ENCODE peak calls at places on chromosomes 7 and 10, in six cellular contexts. One of them, this sample, is unnamed.

GRCh38 chr10:23702977-23703414 is 264.1 kb downstream of the OTUD1 start:
- DNase-seq in lower lobe of right lung: peak; percentile 52
- DNase-seq in upper lobe of right lung: peak; percentile 64
- DNase-seq in AG04450: peak; percentile 1
- DNase-seq in NB4: peak; percentile 75
- DNase-seq in pancreas: peak; percentile 73
- DNase-seq in this sample: no peak

GRCh38 chr7:112154690-112155089 is 51.5 kb downstream of the DOCK4 start:
- DNase-seq in lower lobe of right lung: no peak
- DNase-seq in upper lobe of right lung: no peak
- DNase-seq in AG04450: no peak
- DNase-seq in NB4: no peak
- DNase-seq in pancreas: no peak
- DNase-seq in this sample: no peak

GRCh38 chr7:23712368-23713284 is 2.6 kb downstream of the STK31 start:
- DNase-seq in lower lobe of right lung: no peak
- DNase-seq in upper lobe of right lung: no peak
- DNase-seq in AG04450: peak; percentile 29
- DNase-seq in NB4: peak; percentile 65
- DNase-seq in pancreas: no peak
- DNase-seq in this sample: no peak

GRCh38 chr10:64159910-64160872 is 639.0 kb downstream of the REEP3 start:
- DNase-seq in lower lobe of right lung: no peak
- DNase-seq in upper lobe of right lung: no peak
- DNase-seq in AG04450: no peak
- DNase-seq in NB4: no peak
- DNase-seq in pancreas: peak; percentile 8
- DNase-seq in this sample: no peak

GRCh38 chr7:81183326-81183725 is 264.5 kb upstream of the SEMA3C start:
- DNase-seq in lower lobe of right lung: no peak
- DNase-seq in upper lobe of right lung: no peak
- DNase-seq in AG04450: no peak
- DNase-seq in NB4: no peak
- DNase-seq in pancreas: no peak
- DNase-seq in this sample: no peak

GRCh38 chr7:111561659-111561908 is 708 bp downstream of the IMMP2L start:
- DNase-seq in lower lobe of right lung: no peak
- DNase-seq in upper lobe of right lung: no peak
- DNase-seq in AG04450: no peak
- DNase-seq in NB4: no peak
- DNase-seq in pancreas: no peak
- DNase-seq in this sample: no peak

GRCh38 chr10:124566222-124566888 is 104.7 kb downstream of the LHPP start:
- DNase-seq in lower lobe of right lung: peak; percentile 20
- DNase-seq in upper lobe of right lung: peak; percentile 35
- DNase-seq in AG04450: no peak
- DNase-seq in NB4: no peak
- DNase-seq in pancreas: no peak
- DNase-seq in this sample: no peak

GRCh38 chr7:6252310-6252709 is 20.1 kb downstream of the CYTH3 start:
- DNase-seq in lower lobe of right lung: no peak
- DNase-seq in upper lobe of right lung: no peak
- DNase-seq in AG04450: no peak
- DNase-seq in NB4: no peak
- DNase-seq in pancreas: no peak
- DNase-seq in this sample: no peak

GRCh38 chr10:72248477-72249151 is 25.1 kb upstream of the DDIT4 start:
- DNase-seq in lower lobe of right lung: peak; percentile 87
- DNase-seq in upper lobe of right lung: peak; percentile 87
- DNase-seq in AG04450: no peak
- DNase-seq in NB4: peak; percentile 77
- DNase-seq in pancreas: peak; percentile 80
- DNase-seq in this sample: no peak

GRCh38 chr10:132094581-132095234 is 29.0 kb downstream of the JAKMIP3 start:
- DNase-seq in lower lobe of right lung: no peak
- DNase-seq in upper lobe of right lung: peak; percentile 25
- DNase-seq in AG04450: no peak
- DNase-seq in NB4: no peak
- DNase-seq in pancreas: no peak
- DNase-seq in this sample: peak; percentile 82

GRCh38 chr7:112157072-112157471 is 49.1 kb downstream of the DOCK4 start:
- DNase-seq in lower lobe of right lung: no peak
- DNase-seq in upper lobe of right lung: no peak
- DNase-seq in AG04450: no peak
- DNase-seq in NB4: peak; percentile 83
- DNase-seq in pancreas: no peak
- DNase-seq in this sample: no peak

GRCh38 chr10:15167411-15168295 is 840 bp downstream of the NMT2 start:
- DNase-seq in lower lobe of right lung: peak; percentile 63
- DNase-seq in upper lobe of right lung: peak; percentile 79
- DNase-seq in AG04450: no peak
- DNase-seq in NB4: peak; percentile 52
- DNase-seq in pancreas: peak; percentile 57
- DNase-seq in this sample: peak; percentile 87

GRCh38 chr7:68980011-68980410 is 618.3 kb upstream of the AUTS2 start:
- DNase-seq in lower lobe of right lung: no peak
- DNase-seq in upper lobe of right lung: no peak
- DNase-seq in AG04450: no peak
- DNase-seq in NB4: peak; percentile 2
- DNase-seq in pancreas: no peak
- DNase-seq in this sample: no peak

GRCh38 chr10:122655524-122656307 is 43.9 kb downstream of the C10orf120 start:
- DNase-seq in lower lobe of right lung: peak; percentile 72
- DNase-seq in upper lobe of right lung: peak; percentile 72
- DNase-seq in AG04450: no peak
- DNase-seq in NB4: no peak
- DNase-seq in pancreas: no peak
- DNase-seq in this sample: no peak

GRCh38 chr7:24788075-24788474 is 30.8 kb upstream of the GSDME start:
- DNase-seq in lower lobe of right lung: no peak
- DNase-seq in upper lobe of right lung: no peak
- DNase-seq in AG04450: no peak
- DNase-seq in NB4: no peak
- DNase-seq in pancreas: no peak
- DNase-seq in this sample: no peak

DNA sequence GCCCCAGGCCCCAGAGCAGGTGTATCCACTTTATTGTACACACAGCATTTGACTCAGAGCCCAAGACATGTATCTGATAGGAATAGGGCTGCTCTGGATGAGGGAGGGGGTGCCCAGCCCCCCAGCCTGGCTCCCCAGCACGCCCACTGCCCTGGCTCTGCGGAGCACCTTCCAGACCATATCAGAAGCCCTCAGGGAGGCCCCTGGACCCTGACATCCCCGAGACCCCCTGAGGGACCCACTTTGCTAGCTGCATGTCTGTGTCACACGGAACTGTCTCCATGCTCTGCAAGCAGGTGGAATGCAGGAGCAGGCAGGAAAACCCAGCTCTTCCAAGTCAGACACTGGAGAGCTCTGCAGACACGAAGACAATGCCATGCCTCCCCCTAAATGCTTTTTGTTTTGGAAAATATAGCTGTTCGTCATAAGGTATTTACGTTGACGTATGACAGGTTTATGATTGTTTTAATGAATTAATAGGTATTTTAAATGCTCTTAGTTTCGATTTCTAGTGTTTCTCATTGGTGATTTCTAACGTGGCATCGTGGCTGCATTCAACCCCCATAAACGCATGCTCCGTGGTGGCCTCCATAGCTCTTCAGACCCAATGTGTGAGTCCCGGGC is 92.8 kb upstream of the INSIG1 start:
- DNase-seq in lower lobe of right lung: no peak
- DNase-seq in upper lobe of right lung: no peak
- DNase-seq in AG04450: no peak
- DNase-seq in NB4: no peak
- DNase-seq in pancreas: no peak
- DNase-seq in this sample: no peak
- TF ChIP-seq CTCF in lower lobe of right lung: no peak
- TF ChIP-seq CTCF in upper lobe of right lung: no peak
- TF ChIP-seq CTCF in AG04450: no peak
- TF ChIP-seq CTCF in NB4: no peak
- TF ChIP-seq CTCF in pancreas: no peak
- TF ChIP-seq CTCF in this sample: no peak

DNA sequence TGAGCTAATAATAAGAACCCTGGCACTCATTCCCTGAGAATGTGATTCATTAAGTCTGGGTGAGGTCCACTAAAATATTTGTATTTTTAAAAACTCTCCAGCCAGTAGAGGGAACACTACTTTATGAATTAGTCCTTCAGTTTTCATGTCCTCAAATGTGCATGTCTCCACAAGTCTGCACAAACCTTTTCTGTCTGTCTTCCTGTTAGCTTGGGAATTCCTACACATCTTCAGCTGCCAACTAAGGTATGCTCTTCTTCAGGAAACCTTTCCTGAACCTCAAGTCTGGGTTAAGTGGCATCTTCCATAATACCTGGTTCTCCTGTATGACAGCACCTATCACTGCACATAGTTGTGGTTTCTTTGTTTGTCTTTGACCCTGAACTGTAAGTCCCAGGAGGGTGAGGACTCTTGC is 119.6 kb upstream of the MKX start:
- DNase-seq in lower lobe of right lung: no peak
- DNase-seq in upper lobe of right lung: no peak
- DNase-seq in AG04450: no peak
- DNase-seq in NB4: no peak
- DNase-seq in pancreas: no peak
- DNase-seq in this sample: no peak
- TF ChIP-seq CTCF in lower lobe of right lung: no peak
- TF ChIP-seq CTCF in upper lobe of right lung: no peak
- TF ChIP-seq CTCF in AG04450: peak; percentile 22
- TF ChIP-seq CTCF in NB4: no peak
- TF ChIP-seq CTCF in pancreas: no peak
- TF ChIP-seq CTCF in this sample: peak; percentile 38

GRCh38 chr7:50308301-50309129 is 4.0 kb downstream of the IKZF1 start:
- DNase-seq in lower lobe of right lung: no peak
- DNase-seq in upper lobe of right lung: no peak
- DNase-seq in AG04450: no peak
- DNase-seq in NB4: peak; percentile 61
- DNase-seq in pancreas: no peak
- DNase-seq in this sample: no peak
- TF ChIP-seq CTCF in lower lobe of right lung: no peak
- TF ChIP-seq CTCF in upper lobe of right lung: no peak
- TF ChIP-seq CTCF in AG04450: no peak
- TF ChIP-seq CTCF in NB4: no peak
- TF ChIP-seq CTCF in pancreas: no peak
- TF ChIP-seq CTCF in this sample: no peak

GRCh38 chr10:79068203-79068561 is 584 bp upstream of the ZMIZ1 start:
- DNase-seq in lower lobe of right lung: no peak
- DNase-seq in upper lobe of right lung: peak; percentile 75
- DNase-seq in AG04450: no peak
- DNase-seq in NB4: peak; percentile 55
- DNase-seq in pancreas: peak; percentile 44
- DNase-seq in this sample: no peak
- TF ChIP-seq CTCF in lower lobe of right lung: no peak
- TF ChIP-seq CTCF in upper lobe of right lung: no peak
- TF ChIP-seq CTCF in AG04450: no peak
- TF ChIP-seq CTCF in NB4: no peak
- TF ChIP-seq CTCF in pancreas: no peak
- TF ChIP-seq CTCF in this sample: no peak

DNA sequence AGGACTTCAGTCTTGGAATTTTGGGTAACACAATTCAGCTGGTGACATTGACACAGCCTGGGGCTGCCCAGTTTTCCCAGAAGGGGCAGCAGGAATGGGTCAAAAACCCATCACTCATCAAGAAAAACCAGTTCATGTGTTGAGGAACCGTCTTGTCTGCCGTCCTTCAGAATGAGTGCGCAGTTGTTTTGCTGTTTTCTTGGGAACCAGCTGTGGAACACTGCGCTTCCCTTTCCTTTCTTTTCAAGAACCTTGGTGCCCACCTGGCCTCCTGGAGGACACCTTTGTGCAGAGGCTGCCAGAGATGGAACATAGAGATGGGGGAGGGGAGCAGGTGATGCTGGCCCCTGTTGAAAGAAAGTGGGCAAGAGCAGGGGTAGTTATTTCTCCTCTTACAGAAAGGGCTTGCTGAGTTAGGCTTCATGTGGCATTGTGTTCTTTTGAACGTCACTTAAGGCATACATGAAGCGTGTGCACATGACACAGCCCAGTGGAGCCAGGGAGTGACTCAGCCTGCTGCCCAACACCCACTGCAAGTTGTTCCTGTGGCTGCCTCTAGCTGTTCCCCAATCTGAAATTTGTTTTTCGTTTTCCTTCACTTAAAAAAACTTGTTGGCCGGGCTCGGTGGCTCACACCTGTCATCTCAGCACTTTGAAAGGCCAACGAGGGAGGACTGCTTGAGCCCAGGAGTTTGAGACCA is 87.4 kb upstream of the TNS3 start:
- DNase-seq in lower lobe of right lung: peak; percentile 79
- DNase-seq in upper lobe of right lung: peak; percentile 82
- DNase-seq in AG04450: peak; percentile 75
- DNase-seq in NB4: peak; percentile 92
- DNase-seq in pancreas: peak; percentile 17
- DNase-seq in this sample: no peak
- TF ChIP-seq CTCF in lower lobe of right lung: no peak
- TF ChIP-seq CTCF in upper lobe of right lung: no peak
- TF ChIP-seq CTCF in AG04450: peak; percentile 12
- TF ChIP-seq CTCF in NB4: no peak
- TF ChIP-seq CTCF in pancreas: no peak
- TF ChIP-seq CTCF in this sample: no peak

GRCh38 chr7:129433823-129434171 is 435 bp upstream of the STRIP2 start:
- DNase-seq in lower lobe of right lung: no peak
- DNase-seq in upper lobe of right lung: no peak
- DNase-seq in AG04450: no peak
- DNase-seq in NB4: no peak
- DNase-seq in pancreas: no peak
- DNase-seq in this sample: no peak
- TF ChIP-seq CTCF in lower lobe of right lung: no peak
- TF ChIP-seq CTCF in upper lobe of right lung: no peak
- TF ChIP-seq CTCF in AG04450: peak; percentile 15
- TF ChIP-seq CTCF in NB4: no peak
- TF ChIP-seq CTCF in pancreas: no peak
- TF ChIP-seq CTCF in this sample: peak; percentile 21

DNA sequence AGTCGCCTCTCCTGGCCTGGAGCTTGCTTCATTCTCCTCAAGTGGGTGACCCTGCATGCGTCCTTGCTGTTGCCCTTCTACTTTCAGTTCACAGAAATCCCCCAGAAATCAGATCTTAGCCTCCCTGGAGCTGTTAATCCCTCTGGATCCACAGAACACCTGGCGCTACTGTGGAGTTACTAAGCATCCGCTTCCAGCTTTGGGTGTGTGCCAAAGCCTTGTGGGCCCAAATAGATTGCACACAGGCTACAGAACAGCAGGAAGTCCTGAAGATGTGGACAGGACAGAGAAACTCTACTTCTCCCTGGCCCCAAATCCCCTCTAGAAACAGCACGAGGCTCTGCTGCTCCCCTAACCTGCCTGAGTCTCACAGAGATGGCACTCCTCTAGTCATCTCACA is 36.6 kb upstream of the PDLIM1 start:
- DNase-seq in lower lobe of right lung: peak; percentile 60
- DNase-seq in upper lobe of right lung: no peak
- DNase-seq in AG04450: no peak
- DNase-seq in NB4: no peak
- DNase-seq in pancreas: peak; percentile 41
- DNase-seq in this sample: no peak
- TF ChIP-seq CTCF in lower lobe of right lung: no peak
- TF ChIP-seq CTCF in upper lobe of right lung: no peak
- TF ChIP-seq CTCF in AG04450: no peak
- TF ChIP-seq CTCF in NB4: no peak
- TF ChIP-seq CTCF in pancreas: no peak
- TF ChIP-seq CTCF in this sample: no peak

GRCh38 chr7:73986158-73986631 is 41.8 kb upstream of the ELN start:
- DNase-seq in lower lobe of right lung: no peak
- DNase-seq in upper lobe of right lung: no peak
- DNase-seq in AG04450: no peak
- DNase-seq in NB4: no peak
- DNase-seq in pancreas: no peak
- DNase-seq in this sample: no peak
- TF ChIP-seq CTCF in lower lobe of right lung: no peak
- TF ChIP-seq CTCF in upper lobe of right lung: no peak
- TF ChIP-seq CTCF in AG04450: no peak
- TF ChIP-seq CTCF in NB4: no peak
- TF ChIP-seq CTCF in pancreas: no peak
- TF ChIP-seq CTCF in this sample: no peak

This sample was measured in osteocyte.